ENCODE peak calls at places on chromosomes 5 and 9, in ten cellular contexts. U is upper lobe of left lung, M is MM.1S, F is HCT116, G is foreskin keratinocyte, D is OCI-LY7, V is left lung, C is stomach, O is tibial artery, E is Panc1. B is an unnamed sample. For H3K4me1, the result is how much of the 10 kb centered on the place peaks cover.

GRCh38 chr5:149018909-149019443 is 43.9 kb downstream of the SH3TC2 start:
- DNase-seq in U (no peak), V (no peak), C (no peak), F (no peak), O (no peak), G (no peak), E (no peak), D (no peak), M (no peak), B (no peak)

GRCh38 chr5:36944607-36945225 is 68.1 kb downstream of the NIPBL start:
- DNase-seq in E (peak), U (no peak), C (no peak), V (no peak), O (no peak), G (no peak), D (peak), F (peak), M (peak), B (no peak)

GRCh38 chr9:73583590-73583989 is 431.9 kb downstream of the ANXA1 start:
- DNase-seq in F (no peak), M (no peak), V (no peak), C (no peak), G (no peak), O (no peak), D (no peak), U (no peak), E (no peak), B (no peak)

GRCh38 chr5:73709536-73710129 is 83.6 kb downstream of the ARHGEF28 start:
- DNase-seq in G (peak), F (no peak), V (no peak), U (no peak), E (no peak), M (no peak), O (no peak), C (no peak), D (no peak), B (no peak)

GRCh38 chr5:80054682-80055081 is 19.5 kb downstream of the THBS4 start:
- DNase-seq in G (peak), D (no peak), F (no peak), E (no peak), O (no peak), M (no peak), U (no peak), C (no peak), V (no peak), B (no peak)

GRCh38 chr9:32986971-32987370 is 14.5 kb downstream of the APTX start:
- DNase-seq in M (no peak), E (no peak), O (no peak), D (no peak), C (no peak), F (no peak), V (no peak), G (no peak), U (no peak), B (no peak)

GRCh38 chr9:117276444-117276843 is 138.4 kb downstream of the ASTN2 start:
- DNase-seq in C (no peak), E (no peak), V (no peak), M (no peak), G (no peak), U (no peak), O (no peak), D (no peak), F (no peak), B (no peak)

GRCh38 chr9:127205952-127206351 is 58.6 kb upstream of the GARNL3 start:
- DNase-seq in C (no peak), V (no peak), D (no peak), F (no peak), G (no peak), E (no peak), M (no peak), O (no peak), U (no peak), B (no peak)

GRCh38 chr5:38265546-38266179 is 7.3 kb downstream of the EGFLAM start:
- DNase-seq in F (peak), D (peak), M (peak), O (peak), E (peak), G (peak), V (no peak), U (peak), C (peak), B (no peak)

GRCh38 chr9:97521576-97522333 is 20.3 kb downstream of the TMOD1 start:
- DNase-seq in M (no peak), C (no peak), U (no peak), V (no peak), E (no peak), D (no peak), G (no peak), F (no peak), O (no peak), B (no peak)

GRCh38 chr5:164027738-164028137 is 522.3 kb downstream of the MAT2B start:
- DNase-seq in G (no peak), V (no peak), U (no peak), F (no peak), D (no peak), O (no peak), M (no peak), E (no peak), C (no peak), B (no peak)

GRCh38 chr9:121714075-121714705 is 62.8 kb downstream of the DAB2IP start:
- DNase-seq in M (no peak), E (no peak), D (no peak), O (no peak), U (no peak), F (no peak), V (no peak), G (no peak), C (no peak), B (no peak)

GRCh38 chr5:124620743-124621142 is 125.7 kb downstream of the ZNF608 start:
- DNase-seq in M (no peak), G (no peak), O (no peak), E (no peak), C (no peak), F (no peak), V (no peak), U (no peak), D (no peak), B (no peak)
- TF ChIP-seq CTCF in M (no peak), G (no peak), O (no peak), E (no peak), C (no peak), F (no peak), V (no peak), U (no peak), D (no peak), B (no peak)

GRCh38 chr5:131114754-131115153 is 50.3 kb downstream of the HINT1 start:
- DNase-seq in E (no peak), O (no peak), F (no peak), M (no peak), D (no peak), V (no peak), G (no peak), U (no peak), C (no peak), B (no peak)

GRCh38 chr5:131107128-131107527 is 57.9 kb downstream of the HINT1 start:
- DNase-seq in C (no peak), F (no peak), U (no peak), M (no peak), G (no peak), O (no peak), D (no peak), E (no peak), V (no peak), B (no peak)

GRCh38 chr5:131110256-131110594 is 54.8 kb downstream of the HINT1 start:
- DNase-seq in M (no peak), C (no peak), G (no peak), O (no peak), D (no peak), U (no peak), V (no peak), F (no peak), E (no peak), B (no peak)

GRCh38 chr5:131112424-131112823 is 52.6 kb downstream of the HINT1 start:
- DNase-seq in U (no peak), G (no peak), O (no peak), M (no peak), F (no peak), V (no peak), E (no peak), D (no peak), C (no peak), B (no peak)

DNA sequence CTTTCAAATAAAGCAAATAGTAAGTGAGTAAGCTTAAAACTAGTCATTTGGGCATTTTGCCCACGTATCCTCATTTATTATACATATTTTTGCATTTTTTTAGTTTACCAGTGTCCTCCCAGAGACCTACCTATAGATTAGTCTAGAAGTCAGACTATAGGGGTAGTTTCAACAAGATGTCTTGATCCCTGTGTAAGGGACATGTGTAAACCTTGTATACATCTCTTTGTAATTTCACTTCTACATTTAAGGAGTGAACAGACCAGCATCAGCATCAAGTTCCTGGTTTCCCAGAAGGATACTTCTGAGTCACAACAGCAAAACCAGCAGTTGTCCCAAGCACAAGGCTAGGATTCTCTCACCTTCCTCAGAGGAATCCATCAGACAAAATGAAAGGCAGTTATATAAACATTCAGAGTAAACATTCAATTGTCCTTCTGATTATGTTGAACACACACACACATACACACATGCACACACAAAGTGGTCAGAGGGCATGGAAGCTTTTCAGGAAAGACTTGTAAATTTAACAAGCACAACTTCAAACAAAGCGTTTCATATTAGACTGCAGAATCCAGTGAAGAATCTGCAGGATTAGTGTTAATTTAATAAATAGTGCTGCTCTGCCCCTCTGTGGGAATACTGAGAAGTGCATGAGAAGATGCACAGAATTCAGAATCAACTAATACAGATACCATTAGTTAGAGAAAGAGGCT is 55.4 kb downstream of the HINT1 start:
- DNase-seq in D (peak), G (no peak), O (no peak), V (no peak), F (peak), C (no peak), M (peak), E (peak), U (no peak), B (no peak)
- H3K27ac ChIP-seq in D (no peak), G (no peak), O (no peak), V (no peak), F (no peak), C (no peak), M (no peak), E (no peak), U (no peak), B (no peak)

GRCh38 chr5:168829922-168830417 is 250.8 kb upstream of the PANK3 start:
- DNase-seq in F (no peak), E (no peak), D (no peak), V (no peak), U (no peak), O (no peak), M (no peak), C (no peak), G (no peak), B (no peak)
- H3K4me1 ChIP-seq in F (under half), E (under half), D (under half), V (under half), U (under half), O (under half), M (under half), C (under half), G (under half), B (under half)

DNA sequence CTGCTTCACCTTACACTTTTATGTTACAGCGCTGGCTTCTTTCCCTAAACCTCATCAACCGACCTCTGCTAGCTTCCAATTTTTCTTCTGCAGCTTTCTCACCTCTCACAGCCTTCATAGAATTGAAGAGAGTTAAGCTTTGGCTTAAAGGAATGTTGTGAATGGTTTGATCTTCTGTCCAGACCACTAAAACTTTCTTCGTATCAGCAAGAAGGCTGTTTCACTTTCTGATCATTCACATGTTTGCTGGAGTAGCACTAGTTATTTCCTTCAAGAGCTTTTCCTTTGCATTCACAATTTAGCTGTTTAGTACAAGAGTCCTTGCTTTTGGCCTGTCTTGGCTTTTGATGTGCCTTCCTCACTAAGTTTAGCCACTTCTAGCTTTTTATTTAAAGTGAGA is 49.5 kb downstream of the NR3C1 start:
- DNase-seq in G (no peak), C (no peak), M (peak), O (no peak), F (no peak), E (no peak), D (no peak), U (no peak), V (no peak), B (no peak)
- TF ChIP-seq CTCF in G (no peak), C (no peak), M (no peak), O (no peak), F (no peak), E (no peak), D (no peak), U (no peak), V (no peak), B (no peak)

DNA sequence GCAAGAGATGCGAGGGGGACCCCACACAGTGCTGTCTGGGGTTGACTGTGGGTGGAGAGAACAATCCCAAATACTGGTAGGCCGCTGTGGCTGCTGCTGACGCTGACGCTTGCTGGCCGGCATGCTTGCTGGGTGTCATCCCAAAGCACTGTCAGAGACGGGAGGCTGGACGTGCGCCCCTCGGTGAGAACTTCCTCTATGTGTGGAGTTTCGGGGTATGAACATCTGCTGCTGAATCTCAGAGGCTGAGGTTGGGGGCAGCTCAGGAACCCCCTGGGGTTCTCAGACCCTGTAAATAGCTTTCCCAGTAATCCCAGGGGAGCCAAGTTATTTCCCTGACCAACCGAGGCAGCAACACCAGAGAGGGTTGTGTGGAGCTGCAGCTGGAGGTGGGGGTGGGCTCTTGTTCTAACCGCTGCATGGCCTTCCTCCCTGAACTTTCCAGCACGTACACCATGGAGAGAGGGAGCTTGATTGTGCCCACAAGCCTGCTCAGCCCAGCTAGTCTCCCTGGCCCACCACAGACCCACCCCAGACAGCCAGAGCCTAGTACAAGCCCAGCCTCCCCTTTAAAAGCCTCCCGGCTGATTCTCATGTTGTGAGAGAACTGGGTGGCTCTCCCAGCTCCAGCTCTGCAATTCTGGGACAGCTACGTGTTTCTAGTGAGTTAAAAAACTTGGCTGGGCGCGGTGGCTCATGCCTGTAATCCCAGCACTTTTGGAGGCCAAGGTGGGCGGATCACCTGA is 21.8 kb upstream of the SLC12A7 start:
- DNase-seq in C (no peak), M (no peak), E (no peak), V (no peak), D (peak), G (no peak), O (no peak), U (no peak), F (no peak), B (peak)
- H3K27ac ChIP-seq in C (peak), M (peak), E (peak), V (no peak), D (peak), G (no peak), O (no peak), U (no peak), F (no peak), B (peak)

GRCh38 chr9:109789582-109790360 is 9.8 kb downstream of the PALM2AKAP2 start:
- DNase-seq in F (no peak), E (no peak), V (no peak), D (no peak), M (no peak), U (no peak), G (no peak), O (no peak), C (no peak), B (no peak)
- H3K4me1 ChIP-seq in F (under half), E (under half), V (under half), D (under half), M (under half), U (under half), G (under half), O (under half), C (under half), B (under half)